ENCODE peak calls at places on chromosome 1, in five cellular contexts. D is body of pancreas; L is CD4-positive, CD25-positive, alpha-beta regulatory T cell; I is gastrocnemius medialis; T is HAP-1. M is an unnamed sample.
A peak's percentile ranks its signal among the peaks of the same experiment; 100 is the strongest.

GRCh38 chr1:220487297-220487820 is 40.6 kb upstream of the MARK1 start:
- DNase-seq in D (no peak), L (peak; percentile 5), I (no peak), T (peak; percentile 38), M (no peak)

GRCh38 chr1:233700338-233700737 is 86.4 kb downstream of the KCNK1 start:
- DNase-seq in D (no peak), L (no peak), I (no peak), T (no peak), M (no peak)

GRCh38 chr1:1435911-1436633 is 582 bp downstream of the VWA1 start:
- DNase-seq in D (no peak), L (no peak), I (no peak), T (no peak), M (no peak)

GRCh38 chr1:94727846-94728715 is 92.1 kb upstream of the SLC44A3 start:
- DNase-seq in D (no peak), L (no peak), I (no peak), T (no peak), M (no peak)

GRCh38 chr1:115337276-115337632 is 795 bp downstream of the NGF start:
- DNase-seq in D (no peak), L (no peak), I (no peak), T (no peak), M (no peak)

GRCh38 chr1:59673575-59674467 is 140.9 kb upstream of the HOOK1 start:
- DNase-seq in D (peak; percentile 43), L (no peak), I (peak; percentile 64), T (no peak), M (no peak)

GRCh38 chr1:237556911-237557310 is 333.8 kb downstream of the ZP4 start:
- DNase-seq in D (no peak), L (no peak), I (no peak), T (no peak), M (no peak)

GRCh38 chr1:30258876-30259275 is 464.5 kb downstream of the MATN1 start:
- DNase-seq in D (no peak), L (no peak), I (no peak), T (no peak), M (no peak)

GRCh38 chr1:31036749-31037500 is 28.6 kb downstream of the PUM1 start:
- DNase-seq in D (no peak), L (peak; percentile 48), I (no peak), T (no peak), M (no peak)

GRCh38 chr1:52915211-52915854 is 6.2 kb downstream of the ECHDC2 start:
- DNase-seq in D (no peak), L (no peak), I (no peak), T (no peak), M (no peak)

GRCh38 chr1:64691631-64692030 is 53.2 kb upstream of the RAVER2 start:
- DNase-seq in D (no peak), L (peak; percentile 61), I (no peak), T (no peak), M (no peak)

GRCh38 chr1:55035904-55036303 is 3.4 kb upstream of the PCSK9 start:
- DNase-seq in D (no peak), L (no peak), I (no peak), T (no peak), M (no peak)

GRCh38 chr1:15680614-15681345 is 3.3 kb upstream of the PLEKHM2 start:
- DNase-seq in D (no peak), L (peak; percentile 21), I (peak; percentile 33), T (no peak), M (no peak)

GRCh38 chr1:82160036-82160435 is 359.3 kb downstream of the ADGRL2 start:
- DNase-seq in D (no peak), L (no peak), I (no peak), T (no peak), M (no peak)

GRCh38 chr1:32256473-32257226 is 5.6 kb downstream of the LCK start:
- DNase-seq in D (no peak), L (peak; percentile 53), I (no peak), T (no peak), M (no peak)

GRCh38 chr1:243731301-243731891 is 118.6 kb downstream of the AKT3 start:
- DNase-seq in D (peak; percentile 38), L (no peak), I (peak; percentile 30), T (peak; percentile 85), M (no peak)

GRCh38 chr1:70542856-70543255 is 131.8 kb downstream of the CTH start:
- DNase-seq in D (no peak), L (no peak), I (no peak), T (no peak), M (no peak)

GRCh38 chr1:165815725-165816124 is 11.7 kb upstream of the UCK2 start:
- DNase-seq in D (no peak), L (no peak), I (no peak), T (no peak), M (no peak)

GRCh38 chr1:54310439-54311328 is 95.5 kb downstream of the SSBP3 start:
- DNase-seq in D (peak; percentile 57), L (no peak), I (peak; percentile 40), T (peak; percentile 75), M (peak; percentile 74)

GRCh38 chr1:30466026-30466425 is 257.4 kb downstream of the MATN1 start:
- DNase-seq in D (no peak), L (no peak), I (no peak), T (no peak), M (peak; percentile 18)

GRCh38 chr1:204089044-204089751 is 16.3 kb downstream of the SOX13 start:
- DNase-seq in D (no peak), L (no peak), I (peak; percentile 87), T (no peak), M (peak; percentile 68)
- H3K4me3 ChIP-seq in D (no peak overlapping the region), L (no peak overlapping the region), I (peak overlapping the region; percentile 43), T (no peak overlapping the region), M (peak overlapping the region; percentile 51)

DNA sequence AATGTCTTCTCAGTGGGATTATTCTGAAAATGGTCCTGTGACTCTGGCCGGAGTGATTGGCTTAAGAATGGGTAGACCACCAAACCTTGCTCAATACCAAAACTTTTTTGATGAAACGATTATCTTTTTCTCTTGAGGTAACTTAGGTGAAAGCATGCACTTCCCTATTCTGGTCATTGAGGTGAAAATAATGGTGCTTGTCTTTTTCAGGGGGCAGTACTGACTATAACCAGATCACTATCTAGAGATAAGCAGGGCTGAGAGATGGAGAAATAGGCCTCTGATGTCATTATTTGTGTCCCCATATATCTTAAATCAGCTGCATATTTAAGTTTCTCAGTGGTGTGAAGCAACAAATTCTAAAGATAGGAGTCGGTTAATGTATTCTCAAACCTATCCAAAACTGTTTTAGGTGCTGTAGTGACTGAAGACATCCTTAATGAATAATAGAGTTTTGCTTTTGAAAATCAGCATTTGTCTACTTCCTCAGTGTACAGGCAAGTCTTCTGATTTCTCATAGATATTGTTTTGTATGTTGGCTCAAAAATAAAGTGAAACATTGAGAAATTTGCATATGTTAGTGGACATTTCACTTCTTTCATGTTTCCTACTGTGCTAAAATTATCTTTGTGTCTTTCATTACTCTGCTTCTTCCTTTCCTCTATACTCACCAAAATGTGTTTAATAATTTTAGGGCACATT is 735.3 kb upstream of the ADGRL4 start:
- DNase-seq in D (no peak), L (no peak), I (no peak), T (no peak), M (no peak)
- H3K9me3 ChIP-seq in D (no peaks in the 10 kb centered on the region), L (no peaks in the 10 kb centered on the region), I (no peaks in the 10 kb centered on the region), T (no peaks in the 10 kb centered on the region), M (no peaks in the 10 kb centered on the region)

GRCh38 chr1:10641976-10642375 is 154.5 kb downstream of the CASZ1 start:
- DNase-seq in D (no peak), L (no peak), I (no peak), T (no peak), M (no peak)

GRCh38 chr1:10643607-10644306 is 152.7 kb downstream of the CASZ1 start:
- DNase-seq in D (no peak), L (no peak), I (no peak), T (no peak), M (no peak)

GRCh38 chr1:10640843-10641553 is 155.4 kb downstream of the CASZ1 start:
- DNase-seq in D (no peak), L (no peak), I (no peak), T (no peak), M (no peak)

GRCh38 chr1:10644307-10645128 is 151.9 kb downstream of the CASZ1 start:
- DNase-seq in D (no peak), L (no peak), I (no peak), T (no peak), M (no peak)

GRCh38 chr1:10642403-10643080 is 153.9 kb downstream of the CASZ1 start:
- DNase-seq in D (no peak), L (no peak), I (no peak), T (no peak), M (no peak)
- H3K4me3 ChIP-seq in D (no peak overlapping the region), L (no peak overlapping the region), I (no peak overlapping the region), T (no peak overlapping the region), M (no peak overlapping the region)

DNA sequence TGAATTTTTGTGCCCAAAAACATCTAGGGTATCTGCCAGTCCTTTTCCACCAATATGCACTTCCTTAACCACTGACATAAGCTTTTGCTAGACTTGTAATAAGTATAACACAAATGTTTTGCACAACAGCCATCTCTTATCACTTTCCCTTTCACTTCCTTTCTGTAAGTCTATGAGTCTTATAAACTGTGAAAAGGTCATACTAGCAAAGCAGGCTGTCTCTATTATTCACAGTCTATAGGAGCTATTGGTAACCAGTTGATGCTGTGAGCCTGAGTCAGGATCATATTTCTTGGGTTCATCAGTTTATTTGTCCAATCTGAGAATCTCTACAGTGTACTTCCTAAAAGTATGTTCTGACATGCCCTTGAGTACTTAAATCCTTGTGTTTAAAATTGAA is 172.6 kb downstream of the CHRM3 start:
- DNase-seq in D (no peak), L (peak; percentile 33), I (no peak), T (no peak), M (no peak)
- H3K9me3 ChIP-seq in D (no peaks in the 10 kb centered on the region), L (no peaks in the 10 kb centered on the region), I (no peaks in the 10 kb centered on the region), T (no peaks in the 10 kb centered on the region), M (no peaks in the 10 kb centered on the region)

GRCh38 chr1:45304311-45305081 is 22.2 kb upstream of the HPDL start:
- DNase-seq in D (peak; percentile 42), L (peak; percentile 27), I (peak; percentile 83), T (peak; percentile 30), M (peak; percentile 87)
- H3K4me3 ChIP-seq in D (peak overlapping the region; percentile 12), L (peak overlapping the region; percentile 78), I (peak overlapping the region; percentile 78), T (peak overlapping the region; percentile 70), M (peak overlapping the region; percentile 75)

GRCh38 chr1:49552101-49552500 is 471.7 kb downstream of the AGBL4 start:
- DNase-seq in D (no peak), L (no peak), I (no peak), T (no peak), M (no peak)
- H3K9me3 ChIP-seq in D (no peaks in the 10 kb centered on the region), L (no peaks in the 10 kb centered on the region), I (no peaks in the 10 kb centered on the region), T (no peaks in the 10 kb centered on the region), M (no peaks in the 10 kb centered on the region)

GRCh38 chr1:161175771-161176453 is 1.4 kb downstream of the B4GALT3 start:
- DNase-seq in D (no peak), L (peak; percentile 41), I (no peak), T (no peak), M (no peak)
- H3K4me3 ChIP-seq in D (no peak overlapping the region), L (peak overlapping the region; percentile 90), I (peak overlapping the region; percentile 92), T (peak overlapping the region; percentile 76), M (peak overlapping the region; percentile 77)

GRCh38 chr1:2783435-2784397 is 17.8 kb downstream of the TTC34 start:
- DNase-seq in D (no peak), L (no peak), I (no peak), T (no peak), M (no peak)

GRCh38 chr1:2781627-2782026 is 19.9 kb downstream of the TTC34 start:
- DNase-seq in D (no peak), L (no peak), I (no peak), T (no peak), M (no peak)

GRCh38 chr1:2784854-2785630 is 16.5 kb downstream of the TTC34 start:
- DNase-seq in D (peak; percentile 5), L (no peak), I (no peak), T (peak; percentile 2), M (peak; percentile 18)

GRCh38 chr1:2785631-2786328 is 15.7 kb downstream of the TTC34 start:
- DNase-seq in D (peak; percentile 8), L (no peak), I (no peak), T (peak; percentile 4), M (peak; percentile 45)

GRCh38 chr1:2783069-2783434 is 18.4 kb downstream of the TTC34 start:
- DNase-seq in D (no peak), L (no peak), I (no peak), T (no peak), M (peak; percentile 2)
- H3K9me3 ChIP-seq in D (no peaks in the 10 kb centered on the region), L (peaks cover 24% of the 10 kb centered on the region), I (no peaks in the 10 kb centered on the region), T (no peaks in the 10 kb centered on the region), M (peaks cover 13% of the 10 kb centered on the region)